ENCODE peak calls at places on chromosomes 4 and X, in eight cellular contexts. H, A, I, V, C, O, E and N are unnamed samples.

GRCh38 chr4:12507868-12508481 is 976.2 kb downstream of the RAB28 start:
- DNase-seq in I (no peak), O (no peak), A (no peak), E (no peak), H (no peak), V (no peak), C (no peak), N (no peak)

GRCh38 chrX:134847133-134847532 is 143.7 kb upstream of the SMIM10 start:
- DNase-seq in V (no peak), I (no peak), H (no peak), E (no peak), A (no peak), O (no peak), C (no peak), N (peak)

GRCh38 chrX:138037548-138037947 is 471.6 kb downstream of the ZIC3 start:
- DNase-seq in A (no peak), C (no peak), H (no peak), I (no peak), O (no peak), V (no peak), E (no peak), N (no peak)

GRCh38 chr4:76663794-76664193 is 228.8 kb downstream of the SHROOM3 start:
- DNase-seq in O (no peak), E (no peak), V (no peak), A (no peak), C (no peak), H (no peak), I (no peak), N (peak)

GRCh38 chrX:107777536-107777832 is at the start of gene NCBP2L:
- DNase-seq in O (no peak), I (no peak), A (no peak), V (no peak), H (no peak), C (no peak), E (no peak), N (no peak)

GRCh38 chr4:99473131-99473530 is 37.7 kb upstream of the C4orf17 start:
- DNase-seq in C (no peak), V (no peak), A (no peak), I (no peak), H (no peak), O (no peak), E (no peak), N (no peak)

GRCh38 chrX:38138157-38138556 is 82.5 kb downstream of the SRPX start:
- DNase-seq in I (no peak), O (no peak), C (no peak), H (no peak), E (no peak), A (no peak), V (no peak), N (no peak)

GRCh38 chr4:167715176-167715575 is 377.2 kb upstream of the ANXA10 start:
- DNase-seq in A (no peak), O (no peak), I (no peak), V (no peak), E (no peak), C (no peak), H (no peak), N (peak)

GRCh38 chr4:186627226-186627865 is 72.0 kb upstream of the MTNR1A start:
- DNase-seq in A (no peak), E (no peak), V (no peak), I (no peak), O (no peak), H (no peak), C (no peak), N (peak)

GRCh38 chr4:128286474-128287158 is 997 bp downstream of the PGRMC2 start:
- DNase-seq in A (peak), V (no peak), O (no peak), C (no peak), E (peak), H (no peak), I (peak), N (peak)

GRCh38 chr4:103306870-103307345 is 108.8 kb upstream of the CENPE start:
- DNase-seq in A (peak), V (peak), C (no peak), I (no peak), H (no peak), O (peak), E (no peak), N (peak)

GRCh38 chr4:80017125-80017854 is 55.7 kb downstream of the ANTXR2 start:
- DNase-seq in C (peak), V (no peak), H (no peak), E (no peak), O (no peak), A (peak), I (no peak), N (peak)

GRCh38 chrX:6708041-6708440 is 173.1 kb upstream of the VCX3A start:
- DNase-seq in E (no peak), V (no peak), I (no peak), A (no peak), H (no peak), O (no peak), C (no peak), N (no peak)

GRCh38 chr4:128284317-128284716 is 3.3 kb downstream of the PGRMC2 start:
- DNase-seq in H (no peak), V (no peak), E (no peak), A (no peak), C (no peak), I (no peak), O (no peak), N (no peak)

GRCh38 chr4:143397335-143397734 is 60.7 kb downstream of the GAB1 start:
- DNase-seq in H (no peak), E (no peak), I (no peak), O (no peak), V (no peak), C (no peak), A (no peak), N (no peak)

GRCh38 chr4:7301846-7302630 is 109.7 kb downstream of the SORCS2 start:
- DNase-seq in C (no peak), H (no peak), O (no peak), I (no peak), A (no peak), V (no peak), E (no peak), N (no peak)

GRCh38 chr4:1296324-1297022 is 6.8 kb downstream of the MAEA start:
- DNase-seq in O (no peak), A (no peak), I (no peak), C (no peak), E (no peak), V (no peak), H (no peak), N (peak)